ENCODE peak calls at places on chromosomes 2 and 18, in four cellular contexts. G, V, Q and I are unnamed samples. For H3K4me1, the result is how much of the 10 kb centered on the place peaks cover.

GRCh38 chr2:168428431-168428830 is 27.6 kb upstream of the CERS6 start:
- DNase-seq in V (no peak), Q (no peak), G (no peak), I (no peak)

GRCh38 chr2:134290363-134290762 is 36.5 kb downstream of the MGAT5 start:
- DNase-seq in Q (no peak), V (no peak), G (no peak), I (no peak)

GRCh38 chr2:164595031-164595430 is 26.3 kb downstream of the GRB14 start:
- DNase-seq in Q (no peak), G (no peak), V (no peak), I (no peak)

GRCh38 chr2:203569677-203570316 is 34.7 kb upstream of the RAPH1 start:
- DNase-seq in V (no peak), G (no peak), Q (no peak), I (no peak)

GRCh38 chr2:16652296-16653082 is 13.1 kb downstream of the CYRIA start:
- DNase-seq in V (no peak), Q (peak), G (no peak), I (no peak)

GRCh38 chr2:34288016-34288415 is 688.9 kb upstream of the FAM98A start:
- DNase-seq in V (no peak), G (no peak), Q (no peak), I (no peak)

GRCh38 chr2:105405291-105405690 is 6.4 kb upstream of the FHL2 start:
- DNase-seq in G (no peak), Q (no peak), V (no peak), I (no peak)

GRCh38 chr2:181348091-181348837 is 108.9 kb upstream of the ITGA4 start:
- DNase-seq in G (no peak), Q (no peak), V (no peak), I (no peak)

GRCh38 chr2:220885593-220885992 is 686.5 kb downstream of the EPHA4 start:
- DNase-seq in G (no peak), Q (no peak), V (no peak), I (no peak)

GRCh38 chr2:85935746-85936208 is 47.0 kb upstream of the ST3GAL5 start:
- DNase-seq in G (no peak), V (no peak), Q (no peak), I (no peak)

GRCh38 chr2:231489990-231490389 is 25.7 kb upstream of the NCL start:
- DNase-seq in Q (no peak), G (no peak), V (no peak), I (no peak)

GRCh38 chr2:186695081-186695756 is 1.4 kb downstream of the FAM171B start:
- DNase-seq in Q (no peak), V (no peak), G (no peak), I (no peak)

GRCh38 chr18:56937874-56938273 is 209.0 kb upstream of the BOD1L2 start:
- DNase-seq in G (no peak), Q (no peak), V (no peak), I (no peak)

GRCh38 chr2:192286093-192286701 is 91.5 kb upstream of the TMEFF2 start:
- DNase-seq in Q (no peak), G (no peak), V (no peak), I (no peak)

GRCh38 chr2:68291317-68291716 is 28.4 kb downstream of the CNRIP1 start:
- DNase-seq in Q (no peak), V (no peak), G (no peak), I (no peak)

GRCh38 chr2:68294187-68294586 is 25.6 kb downstream of the CNRIP1 start:
- DNase-seq in Q (no peak), G (no peak), V (no peak), I (no peak)

GRCh38 chr2:68290825-68291224 is 28.9 kb downstream of the CNRIP1 start:
- DNase-seq in V (no peak), G (no peak), Q (no peak), I (no peak)

GRCh38 chr2:68293024-68293423 is 26.7 kb downstream of the CNRIP1 start:
- DNase-seq in V (no peak), G (no peak), Q (no peak), I (no peak)

GRCh38 chr2:68292108-68292710 is 27.5 kb downstream of the CNRIP1 start:
- DNase-seq in Q (no peak), V (no peak), G (peak), I (no peak)
- H3K4me1 ChIP-seq in Q (under half), V (under half), G (under half), I (under half)

GRCh38 chr18:67672719-67673118 is 156.2 kb upstream of the DSEL start:
- DNase-seq in G (no peak), Q (no peak), V (no peak), I (no peak)
- H3K4me3 ChIP-seq in G (no peak), Q (no peak), V (no peak), I (no peak)

GRCh38 chr18:76459312-76459686 is 35.7 kb downstream of the ZNF516 start:
- DNase-seq in G (no peak), V (no peak), Q (no peak), I (no peak)

GRCh38 chr18:76459687-76460350 is 35.2 kb downstream of the ZNF516 start:
- DNase-seq in V (no peak), Q (peak), G (no peak), I (no peak)

GRCh38 chr18:76461692-76462325 is 33.2 kb downstream of the ZNF516 start:
- DNase-seq in Q (no peak), V (no peak), G (no peak), I (no peak)

GRCh38 chr18:76461148-76461547 is 33.9 kb downstream of the ZNF516 start:
- DNase-seq in Q (no peak), V (no peak), G (no peak), I (no peak)

GRCh38 chr18:76460482-76460881 is 34.6 kb downstream of the ZNF516 start:
- DNase-seq in G (no peak), Q (no peak), V (no peak), I (no peak)
- H3K4me1 ChIP-seq in G (under half), Q (under half), V (under half), I (under half)

GRCh38 chr18:70461323-70462077 is 172.7 kb downstream of the SOCS6 start:
- DNase-seq in V (no peak), Q (no peak), G (no peak), I (no peak)

GRCh38 chr18:70463085-70463484 is 174.2 kb downstream of the SOCS6 start:
- DNase-seq in V (no peak), Q (no peak), G (no peak), I (no peak)

GRCh38 chr18:70462078-70462439 is 173.2 kb downstream of the SOCS6 start:
- DNase-seq in G (no peak), V (no peak), Q (no peak), I (no peak)

GRCh38 chr18:70468861-70469570 is 180.2 kb downstream of the SOCS6 start:
- DNase-seq in V (no peak), G (no peak), Q (no peak), I (no peak)

GRCh38 chr18:70464343-70465114 is 175.7 kb downstream of the SOCS6 start:
- DNase-seq in Q (peak), G (no peak), V (no peak), I (peak)
- H3K4me3 ChIP-seq in Q (no peak), G (peak), V (peak), I (peak)

GRCh38 chr18:48947583-48947982 is 3.2 kb downstream of the SMAD7 start:
- DNase-seq in G (no peak), V (no peak), Q (no peak), I (peak)
- H3K4me1 ChIP-seq in G (half or more), V (half or more), Q (under half), I (under half)

GRCh38 chr2:68734688-68735525 is at the start of gene ARHGAP25:
- DNase-seq in G (peak), V (no peak), Q (no peak), I (no peak)
- H3K4me3 ChIP-seq in G (peak), V (peak), Q (no peak), I (peak)